ENCODE peak calls at places on chromosomes 11 and 22, in nine cellular contexts. One of them, this sample, is unnamed.

GRCh38 chr22:38110008-38110862 is at the start of gene BAIAP2L2:
- DNase-seq in tibial artery: no peak
- DNase-seq in esophagus muscularis mucosa: no peak
- DNase-seq in hepatocyte: peak
- DNase-seq in mammary epithelial cell: no peak
- DNase-seq in AG09309: no peak
- DNase-seq in BE2C: no peak
- DNase-seq in cardiac muscle cell: no peak
- DNase-seq in esophagus squamous epithelium: no peak
- DNase-seq in this sample: no peak

GRCh38 chr11:92962444-92962843 is 7.0 kb upstream of the MTNR1B start:
- DNase-seq in esophagus squamous epithelium: no peak
- DNase-seq in cardiac muscle cell: no peak
- DNase-seq in mammary epithelial cell: no peak
- DNase-seq in BE2C: no peak
- DNase-seq in hepatocyte: no peak
- DNase-seq in esophagus muscularis mucosa: no peak
- DNase-seq in tibial artery: no peak
- DNase-seq in AG09309: no peak
- DNase-seq in this sample: no peak

GRCh38 chr11:104484784-104485554 is 321.0 kb upstream of the PDGFD start:
- DNase-seq in AG09309: no peak
- DNase-seq in BE2C: no peak
- DNase-seq in hepatocyte: no peak
- DNase-seq in tibial artery: no peak
- DNase-seq in cardiac muscle cell: no peak
- DNase-seq in mammary epithelial cell: no peak
- DNase-seq in esophagus muscularis mucosa: no peak
- DNase-seq in esophagus squamous epithelium: no peak
- DNase-seq in this sample: no peak

GRCh38 chr22:44347549-44347948 is 34.8 kb upstream of the SHISAL1 start:
- DNase-seq in esophagus squamous epithelium: no peak
- DNase-seq in BE2C: no peak
- DNase-seq in hepatocyte: no peak
- DNase-seq in cardiac muscle cell: no peak
- DNase-seq in tibial artery: no peak
- DNase-seq in AG09309: no peak
- DNase-seq in mammary epithelial cell: no peak
- DNase-seq in esophagus muscularis mucosa: no peak
- DNase-seq in this sample: no peak

GRCh38 chr11:69409812-69410645 is 71.4 kb upstream of the LINC01488 start:
- DNase-seq in AG09309: no peak
- DNase-seq in cardiac muscle cell: no peak
- DNase-seq in esophagus muscularis mucosa: no peak
- DNase-seq in tibial artery: no peak
- DNase-seq in mammary epithelial cell: no peak
- DNase-seq in BE2C: no peak
- DNase-seq in esophagus squamous epithelium: no peak
- DNase-seq in hepatocyte: no peak
- DNase-seq in this sample: no peak

GRCh38 chr11:73230931-73231330 is 12.8 kb downstream of the P2RY2 start:
- DNase-seq in esophagus squamous epithelium: no peak
- DNase-seq in BE2C: no peak
- DNase-seq in mammary epithelial cell: no peak
- DNase-seq in esophagus muscularis mucosa: no peak
- DNase-seq in cardiac muscle cell: no peak
- DNase-seq in tibial artery: peak
- DNase-seq in AG09309: no peak
- DNase-seq in hepatocyte: no peak
- DNase-seq in this sample: no peak

GRCh38 chr11:1916132-1916985 is 3.1 kb upstream of the TNNT3 start:
- DNase-seq in cardiac muscle cell: no peak
- DNase-seq in BE2C: no peak
- DNase-seq in esophagus muscularis mucosa: no peak
- DNase-seq in esophagus squamous epithelium: no peak
- DNase-seq in mammary epithelial cell: no peak
- DNase-seq in tibial artery: no peak
- DNase-seq in AG09309: no peak
- DNase-seq in hepatocyte: no peak
- DNase-seq in this sample: no peak

GRCh38 chr11:1776944-1777715 is 13.4 kb upstream of the CTSD start:
- DNase-seq in hepatocyte: no peak
- DNase-seq in AG09309: no peak
- DNase-seq in BE2C: no peak
- DNase-seq in cardiac muscle cell: no peak
- DNase-seq in esophagus muscularis mucosa: no peak
- DNase-seq in esophagus squamous epithelium: no peak
- DNase-seq in mammary epithelial cell: no peak
- DNase-seq in tibial artery: peak
- DNase-seq in this sample: no peak

GRCh38 chr22:20659258-20659657 is 114.7 kb upstream of the SERPIND1 start:
- DNase-seq in BE2C: no peak
- DNase-seq in AG09309: no peak
- DNase-seq in cardiac muscle cell: no peak
- DNase-seq in hepatocyte: no peak
- DNase-seq in esophagus muscularis mucosa: no peak
- DNase-seq in mammary epithelial cell: no peak
- DNase-seq in esophagus squamous epithelium: no peak
- DNase-seq in tibial artery: no peak
- DNase-seq in this sample: no peak

GRCh38 chr11:2261436-2262230 is 8.8 kb downstream of the ASCL2 start:
- DNase-seq in BE2C: no peak
- DNase-seq in cardiac muscle cell: no peak
- DNase-seq in esophagus squamous epithelium: no peak
- DNase-seq in mammary epithelial cell: no peak
- DNase-seq in hepatocyte: no peak
- DNase-seq in AG09309: no peak
- DNase-seq in tibial artery: peak
- DNase-seq in esophagus muscularis mucosa: peak
- DNase-seq in this sample: no peak

GRCh38 chr11:118321386-118322082 is 17.0 kb downstream of the CD3E start:
- DNase-seq in BE2C: no peak
- DNase-seq in AG09309: no peak
- DNase-seq in esophagus muscularis mucosa: no peak
- DNase-seq in cardiac muscle cell: no peak
- DNase-seq in tibial artery: no peak
- DNase-seq in mammary epithelial cell: no peak
- DNase-seq in esophagus squamous epithelium: no peak
- DNase-seq in hepatocyte: peak
- DNase-seq in this sample: no peak

GRCh38 chr22:48566741-48567140 is 1260.9 kb downstream of the BRD1 start:
- DNase-seq in AG09309: no peak
- DNase-seq in BE2C: no peak
- DNase-seq in esophagus muscularis mucosa: no peak
- DNase-seq in esophagus squamous epithelium: no peak
- DNase-seq in tibial artery: no peak
- DNase-seq in hepatocyte: no peak
- DNase-seq in mammary epithelial cell: no peak
- DNase-seq in cardiac muscle cell: no peak
- DNase-seq in this sample: no peak

GRCh38 chr11:94787798-94788197 is 19.6 kb downstream of the AMOTL1 start:
- DNase-seq in esophagus squamous epithelium: no peak
- DNase-seq in hepatocyte: peak
- DNase-seq in esophagus muscularis mucosa: no peak
- DNase-seq in mammary epithelial cell: no peak
- DNase-seq in tibial artery: no peak
- DNase-seq in BE2C: no peak
- DNase-seq in cardiac muscle cell: no peak
- DNase-seq in AG09309: no peak
- DNase-seq in this sample: no peak

GRCh38 chr11:66479741-66480115 is 506 bp upstream of the DPP3 start:
- DNase-seq in AG09309: no peak
- DNase-seq in BE2C: no peak
- DNase-seq in mammary epithelial cell: no peak
- DNase-seq in tibial artery: no peak
- DNase-seq in hepatocyte: no peak
- DNase-seq in esophagus muscularis mucosa: peak
- DNase-seq in esophagus squamous epithelium: no peak
- DNase-seq in cardiac muscle cell: no peak
- DNase-seq in this sample: no peak

GRCh38 chr22:18110194-18110943 is at the start of gene TUBA8:
- DNase-seq in AG09309: no peak
- DNase-seq in esophagus muscularis mucosa: no peak
- DNase-seq in tibial artery: no peak
- DNase-seq in mammary epithelial cell: peak
- DNase-seq in esophagus squamous epithelium: no peak
- DNase-seq in hepatocyte: peak
- DNase-seq in BE2C: peak
- DNase-seq in cardiac muscle cell: peak
- DNase-seq in this sample: no peak

GRCh38 chr11:68727783-68728182 is 23.5 kb downstream of the TESMIN start:
- DNase-seq in esophagus squamous epithelium: no peak
- DNase-seq in AG09309: no peak
- DNase-seq in tibial artery: no peak
- DNase-seq in esophagus muscularis mucosa: no peak
- DNase-seq in cardiac muscle cell: no peak
- DNase-seq in BE2C: no peak
- DNase-seq in mammary epithelial cell: no peak
- DNase-seq in hepatocyte: no peak
- DNase-seq in this sample: no peak

GRCh38 chr11:72088076-72088806 is 7.6 kb downstream of the LRRC51 start:
- DNase-seq in mammary epithelial cell: no peak
- DNase-seq in hepatocyte: no peak
- DNase-seq in BE2C: no peak
- DNase-seq in AG09309: no peak
- DNase-seq in cardiac muscle cell: no peak
- DNase-seq in esophagus muscularis mucosa: no peak
- DNase-seq in esophagus squamous epithelium: no peak
- DNase-seq in tibial artery: no peak
- DNase-seq in this sample: no peak

GRCh38 chr22:20080445-20080775 is 369 bp downstream of the DGCR8 start:
- DNase-seq in AG09309: no peak
- DNase-seq in tibial artery: peak
- DNase-seq in mammary epithelial cell: peak
- DNase-seq in BE2C: peak
- DNase-seq in esophagus squamous epithelium: no peak
- DNase-seq in hepatocyte: peak
- DNase-seq in esophagus muscularis mucosa: no peak
- DNase-seq in cardiac muscle cell: peak
- DNase-seq in this sample: no peak

GRCh38 chr22:43885786-43886185 is 6.0 kb downstream of the PNPLA5 start:
- DNase-seq in tibial artery: no peak
- DNase-seq in AG09309: no peak
- DNase-seq in hepatocyte: no peak
- DNase-seq in esophagus squamous epithelium: no peak
- DNase-seq in esophagus muscularis mucosa: no peak
- DNase-seq in mammary epithelial cell: no peak
- DNase-seq in cardiac muscle cell: no peak
- DNase-seq in BE2C: no peak
- DNase-seq in this sample: no peak

GRCh38 chr11:7574491-7575129 is 60.8 kb downstream of the PPFIBP2 start:
- DNase-seq in cardiac muscle cell: peak
- DNase-seq in tibial artery: no peak
- DNase-seq in esophagus squamous epithelium: no peak
- DNase-seq in esophagus muscularis mucosa: no peak
- DNase-seq in hepatocyte: no peak
- DNase-seq in BE2C: no peak
- DNase-seq in mammary epithelial cell: no peak
- DNase-seq in AG09309: no peak
- DNase-seq in this sample: no peak
- H3K4me3 ChIP-seq in cardiac muscle cell: no peak
- H3K4me3 ChIP-seq in tibial artery: no peak
- H3K4me3 ChIP-seq in esophagus squamous epithelium: no peak
- H3K4me3 ChIP-seq in esophagus muscularis mucosa: no peak
- H3K4me3 ChIP-seq in hepatocyte: no peak
- H3K4me3 ChIP-seq in BE2C: no peak
- H3K4me3 ChIP-seq in mammary epithelial cell: no peak
- H3K4me3 ChIP-seq in AG09309: no peak
- H3K4me3 ChIP-seq in this sample: no peak

DNA sequence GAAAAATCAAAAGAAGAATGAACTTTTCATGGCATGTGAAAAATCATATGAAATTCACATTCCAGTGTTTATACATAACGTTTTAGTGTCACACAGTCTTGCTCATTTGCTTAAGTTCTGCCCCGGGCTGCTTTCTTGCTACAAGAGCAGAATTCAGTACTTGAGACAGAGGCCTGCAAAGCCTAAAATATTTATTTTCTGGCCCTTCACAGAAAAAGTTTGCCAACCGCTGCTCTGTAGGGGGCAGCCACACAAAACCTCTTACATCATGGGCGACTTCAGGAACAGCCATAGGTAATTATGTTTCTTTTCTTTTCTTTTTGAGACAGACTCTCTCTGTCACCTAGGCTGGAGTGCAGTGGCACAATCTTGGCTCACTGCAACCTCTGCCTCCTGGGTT is 1.0 kb upstream of the ATG2A start:
- DNase-seq in mammary epithelial cell: no peak
- DNase-seq in hepatocyte: peak
- DNase-seq in tibial artery: no peak
- DNase-seq in esophagus muscularis mucosa: no peak
- DNase-seq in cardiac muscle cell: peak
- DNase-seq in esophagus squamous epithelium: no peak
- DNase-seq in BE2C: no peak
- DNase-seq in AG09309: peak
- DNase-seq in this sample: peak
- TF ChIP-seq CTCF in mammary epithelial cell: peak
- TF ChIP-seq CTCF in hepatocyte: peak
- TF ChIP-seq CTCF in tibial artery: no peak
- TF ChIP-seq CTCF in esophagus muscularis mucosa: no peak
- TF ChIP-seq CTCF in cardiac muscle cell: peak
- TF ChIP-seq CTCF in esophagus squamous epithelium: no peak
- TF ChIP-seq CTCF in BE2C: peak
- TF ChIP-seq CTCF in AG09309: peak
- TF ChIP-seq CTCF in this sample: peak

GRCh38 chr11:85736121-85736520 is 50.1 kb upstream of the CCDC89 start:
- DNase-seq in BE2C: no peak
- DNase-seq in tibial artery: no peak
- DNase-seq in esophagus squamous epithelium: no peak
- DNase-seq in hepatocyte: no peak
- DNase-seq in esophagus muscularis mucosa: no peak
- DNase-seq in mammary epithelial cell: no peak
- DNase-seq in AG09309: no peak
- DNase-seq in cardiac muscle cell: peak
- DNase-seq in this sample: no peak
- H3K4me3 ChIP-seq in BE2C: no peak
- H3K4me3 ChIP-seq in tibial artery: peak
- H3K4me3 ChIP-seq in esophagus squamous epithelium: no peak
- H3K4me3 ChIP-seq in hepatocyte: no peak
- H3K4me3 ChIP-seq in esophagus muscularis mucosa: no peak
- H3K4me3 ChIP-seq in mammary epithelial cell: no peak
- H3K4me3 ChIP-seq in AG09309: no peak
- H3K4me3 ChIP-seq in cardiac muscle cell: no peak
- H3K4me3 ChIP-seq in this sample: no peak

GRCh38 chr22:31561238-31561887 is 65.0 kb downstream of the SFI1 start:
- DNase-seq in mammary epithelial cell: peak
- DNase-seq in esophagus squamous epithelium: no peak
- DNase-seq in BE2C: peak
- DNase-seq in hepatocyte: peak
- DNase-seq in cardiac muscle cell: peak
- DNase-seq in AG09309: no peak
- DNase-seq in esophagus muscularis mucosa: no peak
- DNase-seq in tibial artery: peak
- DNase-seq in this sample: peak

GRCh38 chr22:31550871-31551370 is 54.6 kb downstream of the SFI1 start:
- DNase-seq in cardiac muscle cell: no peak
- DNase-seq in hepatocyte: no peak
- DNase-seq in mammary epithelial cell: no peak
- DNase-seq in esophagus squamous epithelium: no peak
- DNase-seq in tibial artery: no peak
- DNase-seq in esophagus muscularis mucosa: no peak
- DNase-seq in BE2C: no peak
- DNase-seq in AG09309: no peak
- DNase-seq in this sample: no peak

GRCh38 chr22:31561970-31562369 is 65.6 kb downstream of the SFI1 start:
- DNase-seq in BE2C: no peak
- DNase-seq in hepatocyte: no peak
- DNase-seq in AG09309: no peak
- DNase-seq in esophagus squamous epithelium: no peak
- DNase-seq in esophagus muscularis mucosa: no peak
- DNase-seq in tibial artery: no peak
- DNase-seq in mammary epithelial cell: no peak
- DNase-seq in cardiac muscle cell: no peak
- DNase-seq in this sample: no peak

GRCh38 chr22:31556627-31557203 is 60.4 kb downstream of the SFI1 start:
- DNase-seq in cardiac muscle cell: peak
- DNase-seq in AG09309: no peak
- DNase-seq in hepatocyte: peak
- DNase-seq in mammary epithelial cell: peak
- DNase-seq in tibial artery: no peak
- DNase-seq in esophagus squamous epithelium: no peak
- DNase-seq in BE2C: no peak
- DNase-seq in esophagus muscularis mucosa: no peak
- DNase-seq in this sample: no peak
- TF ChIP-seq CTCF in cardiac muscle cell: peak
- TF ChIP-seq CTCF in AG09309: peak
- TF ChIP-seq CTCF in hepatocyte: peak
- TF ChIP-seq CTCF in mammary epithelial cell: peak
- TF ChIP-seq CTCF in tibial artery: peak
- TF ChIP-seq CTCF in esophagus squamous epithelium: peak
- TF ChIP-seq CTCF in BE2C: peak
- TF ChIP-seq CTCF in esophagus muscularis mucosa: peak
- TF ChIP-seq CTCF in this sample: peak

This sample was measured in HFF-Myc.